ENCODE peak calls at places on chromosomes 2 and 18, in four cellular contexts. C is A549, G is K562, R is HepG2. T is an unnamed sample.

GRCh38 chr2:183996825-183997823 is 601.2 kb upstream of the ZNF804A start:
- DNase-seq in C (no peak), G (no peak), R (no peak), T (no peak)

GRCh38 chr2:133680399-133681044 is 112.3 kb upstream of the NCKAP5 start:
- DNase-seq in C (no peak), G (no peak), R (no peak), T (no peak)

GRCh38 chr18:44737623-44738022 is 56.9 kb downstream of the SETBP1 start:
- DNase-seq in C (no peak), G (no peak), R (no peak), T (no peak)

GRCh38 chr2:26597197-26597596 is 44.0 kb downstream of the CIB4 start:
- DNase-seq in C (no peak), G (no peak), R (no peak), T (no peak)

GRCh38 chr2:207240649-207241048 is 74.9 kb upstream of the KLF7 start:
- DNase-seq in C (no peak), G (no peak), R (no peak), T (no peak)

GRCh38 chr18:23580677-23581367 is 5.5 kb downstream of the NPC1 start:
- DNase-seq in C (no peak), G (no peak), R (no peak), T (no peak)

GRCh38 chr2:5700551-5700950 is 8.4 kb downstream of the SOX11 start:
- DNase-seq in C (no peak), G (no peak), R (no peak), T (no peak)

GRCh38 chr2:42965196-42965595 is 172.8 kb upstream of the HAAO start:
- DNase-seq in C (no peak), G (no peak), R (no peak), T (no peak)

GRCh38 chr18:68854786-68855391 is 57.0 kb downstream of the CCDC102B start:
- DNase-seq in C (no peak), G (no peak), R (no peak), T (no peak)

GRCh38 chr2:9997936-9998335 is 45.4 kb upstream of the KLF11 start:
- DNase-seq in C (no peak), G (no peak), R (no peak), T (no peak)

GRCh38 chr18:58581265-58581664 is 47.6 kb downstream of the ALPK2 start:
- DNase-seq in C (peak; percentile 31), G (no peak), R (no peak), T (no peak)

GRCh38 chr2:173969886-173970285 is 4.7 kb upstream of the SP3 start:
- DNase-seq in C (no peak), G (no peak), R (no peak), T (no peak)

GRCh38 chr2:25251461-25252273 is 83.3 kb upstream of the POMC start:
- DNase-seq in C (peak; percentile 67), G (peak; percentile 65), R (peak; percentile 91), T (peak; percentile 79)

GRCh38 chr18:7000484-7001096 is 117.0 kb downstream of the LAMA1 start:
- DNase-seq in C (no peak), G (peak; percentile 15), R (peak; percentile 21), T (no peak)

GRCh38 chr2:156405586-156405985 is 30.6 kb upstream of the GPD2 start:
- DNase-seq in C (no peak), G (peak; percentile 30), R (peak; percentile 7), T (no peak)

GRCh38 chr2:207892676-207893402 is 123.1 kb upstream of the FZD5 start:
- DNase-seq in C (no peak), G (no peak), R (no peak), T (no peak)

GRCh38 chr2:138275292-138275690 is 226.3 kb upstream of the SPOPL start:
- DNase-seq in C (no peak), G (no peak), R (peak; percentile 20), T (no peak)

GRCh38 chr2:221844187-221844586 is 272.1 kb upstream of the EPHA4 start:
- DNase-seq in C (no peak), G (no peak), R (no peak), T (no peak)

GRCh38 chr2:74532222-74532621 is 2.5 kb downstream of the HTRA2 start:
- DNase-seq in C (peak; percentile 55), G (peak; percentile 41), R (peak; percentile 68), T (no peak)

GRCh38 chr18:40962784-40963183 is 992.2 kb upstream of the PIK3C3 start:
- DNase-seq in C (no peak), G (no peak), R (no peak), T (no peak)

GRCh38 chr2:144508162-144508765 is 11.7 kb downstream of the ZEB2 start:
- DNase-seq in C (no peak), G (peak; percentile 76), R (no peak), T (no peak)

GRCh38 chr2:100140582-100140981 is 1.8 kb downstream of the AFF3 start:
- DNase-seq in C (no peak), G (no peak), R (no peak), T (no peak)

GRCh38 chr2:163662141-163662780 is 73.5 kb downstream of the FIGN start:
- DNase-seq in C (no peak), G (no peak), R (no peak), T (no peak)

GRCh38 chr2:41152318-41152717 is 700.4 kb upstream of the SLC8A1 start:
- DNase-seq in C (no peak), G (no peak), R (no peak), T (no peak)

GRCh38 chr2:123993728-123994323 is 31.3 kb upstream of the CNTNAP5 start:
- DNase-seq in C (peak; percentile 1), G (peak; percentile 27), R (peak; percentile 20), T (peak; percentile 53)

GRCh38 chr18:72652990-72653593 is 109.0 kb upstream of the CBLN2 start:
- DNase-seq in C (peak; percentile 4), G (peak; percentile 29), R (peak; percentile 48), T (peak; percentile 77)

GRCh38 chr2:147846382-147847081 is 1.7 kb downstream of the ACVR2A start:
- DNase-seq in C (no peak), G (no peak), R (peak; percentile 25), T (no peak)

GRCh38 chr2:136362676-136363390 is 244.9 kb upstream of the CXCR4 start:
- DNase-seq in C (no peak), G (no peak), R (no peak), T (no peak)

GRCh38 chr2:146477383-146477782 is 1367.4 kb upstream of the ACVR2A start:
- DNase-seq in C (no peak), G (no peak), R (no peak), T (no peak)

GRCh38 chr18:27762054-27762453 is 414.9 kb downstream of the CDH2 start:
- DNase-seq in C (no peak), G (no peak), R (no peak), T (no peak)

GRCh38 chr2:158968396-158969161 is at the start of gene TANC1:
- DNase-seq in C (peak; percentile 72), G (peak; percentile 62), R (peak; percentile 77), T (no peak)

GRCh38 chr2:16584824-16585546 is 80.6 kb downstream of the CYRIA start:
- DNase-seq in C (no peak), G (no peak), R (no peak), T (no peak)

GRCh38 chr2:196214156-196214555 is 42.8 kb upstream of the STK17B start:
- DNase-seq in C (no peak), G (no peak), R (no peak), T (no peak)

GRCh38 chr2:1945837-1946236 is 201.5 kb upstream of the PXDN start:
- DNase-seq in C (no peak), G (no peak), R (no peak), T (no peak)

GRCh38 chr18:12236934-12237832 is 17.0 kb upstream of the CIDEA start:
- DNase-seq in C (peak; percentile 55), G (peak; percentile 85), R (peak; percentile 24), T (peak; percentile 97)

GRCh38 chr2:189344036-189344435 is 97.2 kb upstream of the WDR75 start:
- DNase-seq in C (no peak), G (no peak), R (no peak), T (no peak)

GRCh38 chr2:215119847-215120246 is 18.6 kb downstream of the ABCA12 start:
- DNase-seq in C (no peak), G (no peak), R (no peak), T (no peak)

GRCh38 chr2:140621963-140622362 is 1508.9 kb downstream of the LRP1B start:
- DNase-seq in C (no peak), G (no peak), R (no peak), T (no peak)

GRCh38 chr2:195037072-195037471 is 620.0 kb upstream of the SLC39A10 start:
- DNase-seq in C (no peak), G (no peak), R (no peak), T (no peak)
- TF ChIP-seq PHF8 in C (no peak), G (no peak), R (no peak), T (no peak)

GRCh38 chr2:37586663-37587409 is 84.6 kb downstream of the CDC42EP3 start:
- DNase-seq in C (no peak), G (no peak), R (no peak), T (no peak)
- TF ChIP-seq PHF8 in C (no peak), G (no peak), R (no peak), T (no peak)

DNA sequence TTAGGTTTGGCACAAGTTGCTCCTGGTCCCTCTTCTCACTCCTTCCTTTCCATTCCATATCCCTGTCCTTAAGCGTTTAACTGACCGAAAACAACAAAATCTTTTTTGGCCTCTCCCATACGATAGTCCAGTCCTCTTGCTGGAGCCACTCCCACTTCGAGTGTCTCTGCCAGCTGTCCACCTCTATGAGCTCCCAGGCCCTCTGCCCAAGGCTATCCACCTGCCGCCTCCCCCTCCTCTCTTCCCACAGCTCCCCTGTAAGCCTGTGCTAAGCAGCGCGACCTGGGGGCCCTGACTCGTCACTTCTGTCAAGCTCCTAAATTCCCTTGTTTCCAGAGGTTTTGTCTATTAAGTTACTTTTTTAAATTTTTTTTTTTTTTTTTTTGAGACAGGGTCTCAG is 47.0 kb upstream of the FOSL2 start:
- DNase-seq in C (no peak), G (no peak), R (no peak), T (no peak)
- TF ChIP-seq PHF8 in C (no peak), G (no peak), R (no peak), T (no peak)

GRCh38 chr18:8001711-8002110 is 434.6 kb downstream of the PTPRM start:
- DNase-seq in C (no peak), G (no peak), R (no peak), T (no peak)
- TF ChIP-seq PHF8 in C (no peak), G (no peak), R (no peak), T (no peak)

GRCh38 chr2:239465017-239466001 is 64.5 kb upstream of the HDAC4 start:
- DNase-seq in C (peak; percentile 71), G (no peak), R (no peak), T (no peak)
- TF ChIP-seq PHF8 in C (no peak), G (no peak), R (no peak), T (no peak)